ENCODE peak calls at places on chromosomes 1 and 21, in seven cellular contexts. U, I, Y, B, T, Z and M are unnamed samples.

GRCh38 chr1:68919070-68919469 is 422.2 kb upstream of the DEPDC1 start:
- DNase-seq in U (no peak), Z (no peak), I (no peak), Y (no peak), T (no peak), B (no peak), M (no peak)

GRCh38 chr21:37974081-37974480 is 57.8 kb upstream of the KCNJ6 start:
- DNase-seq in I (no peak), U (no peak), B (no peak), Y (no peak), Z (no peak), T (no peak), M (no peak)

GRCh38 chr1:211013346-211014240 is 120.4 kb downstream of the KCNH1 start:
- DNase-seq in T (no peak), B (no peak), U (no peak), Z (no peak), Y (no peak), I (no peak), M (no peak)

GRCh38 chr21:43364851-43365424 is 62.0 kb downstream of the SIK1 start:
- DNase-seq in B (no peak), Z (no peak), I (no peak), Y (no peak), T (no peak), U (no peak), M (no peak)

GRCh38 chr1:46150085-46150484 is 17.7 kb upstream of the PIK3R3 start:
- DNase-seq in U (no peak), Y (no peak), T (no peak), Z (no peak), I (no peak), B (no peak), M (no peak)

GRCh38 chr1:194084755-194085154 is 898.3 kb upstream of the B3GALT2 start:
- DNase-seq in Y (no peak), U (no peak), B (no peak), I (no peak), Z (no peak), T (no peak), M (no peak)

GRCh38 chr1:42340898-42341297 is 5.9 kb upstream of the FOXJ3 start:
- DNase-seq in U (no peak), I (no peak), Y (no peak), T (no peak), Z (no peak), B (no peak), M (no peak)

GRCh38 chr1:20426923-20427322 is 59.1 kb downstream of the CAMK2N1 start:
- DNase-seq in B (no peak), T (peak), I (no peak), Z (no peak), U (peak), Y (peak), M (no peak)

GRCh38 chr21:16280731-16281130 is 550.9 kb downstream of the USP25 start:
- DNase-seq in I (no peak), U (no peak), B (no peak), T (no peak), Y (no peak), Z (no peak), M (no peak)

GRCh38 chr1:50275564-50275963 is 147.7 kb downstream of the DMRTA2 start:
- DNase-seq in Y (no peak), B (no peak), U (no peak), T (no peak), Z (no peak), I (peak), M (no peak)

GRCh38 chr1:47842228-47842627 is 155.0 kb downstream of the TRABD2B start:
- DNase-seq in Z (no peak), B (no peak), Y (peak), U (no peak), T (no peak), I (no peak), M (no peak)

GRCh38 chr21:41364308-41364707 is 2.5 kb downstream of the MX2 start:
- DNase-seq in T (no peak), I (no peak), Y (peak), U (no peak), Z (no peak), B (no peak), M (no peak)

GRCh38 chr1:89630046-89630445 is 2.9 kb upstream of the LRRC8C start:
- DNase-seq in T (peak), B (no peak), U (no peak), I (no peak), Y (no peak), Z (no peak), M (no peak)
- TF ChIP-seq CTCF in T (no peak), B (no peak), U (no peak), I (no peak), Y (no peak), Z (no peak), M (no peak)

DNA sequence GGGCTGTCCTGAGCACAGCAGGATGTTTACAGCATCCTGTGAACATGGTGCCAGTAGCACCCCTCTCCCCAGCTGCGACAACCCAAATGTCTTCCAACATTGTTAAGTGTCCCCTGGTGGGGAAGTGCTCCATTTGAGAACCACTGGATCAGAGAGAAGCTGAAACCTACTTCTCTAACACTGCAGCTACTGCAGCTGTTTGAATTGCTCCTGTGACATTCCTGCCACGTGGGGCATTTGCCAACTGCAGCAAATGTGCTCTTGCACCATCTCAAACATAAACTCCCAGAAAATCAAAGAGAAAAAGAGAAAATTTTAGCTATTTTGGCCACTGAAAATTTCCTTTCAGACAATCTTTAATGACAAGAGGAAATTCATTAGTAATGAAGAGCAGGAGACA is 11.0 kb downstream of the SLC2A5 start:
- DNase-seq in U (no peak), T (no peak), B (no peak), I (no peak), Z (no peak), Y (no peak), M (no peak)
- TF ChIP-seq CTCF in U (no peak), T (no peak), B (no peak), I (no peak), Z (no peak), Y (no peak), M (no peak)

GRCh38 chr1:225809842-225810578 is at the start of gene EPHX1:
- DNase-seq in I (peak), B (peak), Z (peak), Y (peak), T (peak), U (peak), M (peak)
- TF ChIP-seq CTCF in I (no peak), B (peak), Z (peak), Y (no peak), T (peak), U (peak), M (peak)

GRCh38 chr1:155305881-155306391 is 2.7 kb upstream of the FDPS start:
- DNase-seq in Z (no peak), B (no peak), Y (no peak), T (no peak), I (no peak), U (no peak), M (no peak)

GRCh38 chr1:155308493-155309422 is at the start of gene FDPS:
- DNase-seq in B (peak), U (peak), I (peak), T (peak), Y (peak), Z (peak), M (peak)

GRCh38 chr1:155304558-155305063 is 3.4 kb upstream of the PKLR start:
- DNase-seq in Z (no peak), Y (no peak), U (no peak), I (no peak), B (no peak), T (no peak), M (no peak)

GRCh38 chr1:155309423-155310021 is 856 bp downstream of the FDPS start:
- DNase-seq in I (no peak), Y (no peak), T (peak), B (no peak), U (peak), Z (no peak), M (no peak)

DNA sequence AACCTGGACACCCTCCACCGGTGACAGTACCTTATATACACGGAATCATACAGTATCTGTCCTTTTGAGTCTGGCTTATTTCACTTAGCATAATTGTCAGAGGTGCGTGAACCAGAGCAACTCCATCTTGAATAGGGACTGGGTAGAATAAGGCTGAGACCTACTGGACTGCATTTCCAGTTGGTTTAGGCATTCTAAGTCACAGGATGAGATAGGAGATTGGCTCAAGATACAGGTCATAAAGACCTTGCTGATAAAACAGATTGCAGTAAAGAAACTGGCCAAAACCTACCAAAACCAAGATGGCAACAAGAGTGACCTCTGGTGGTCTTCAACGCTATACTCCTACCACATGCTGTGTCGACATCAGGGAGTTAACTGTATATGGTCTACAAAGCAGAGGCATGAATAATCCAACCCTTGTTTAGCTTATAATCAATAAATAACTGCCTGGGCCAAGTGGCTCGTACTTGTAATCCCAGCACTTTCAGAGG is 1.4 kb upstream of the FDPS start:
- DNase-seq in B (no peak), Y (no peak), I (no peak), Z (no peak), T (peak), U (no peak), M (no peak)
- TF ChIP-seq CTCF in B (no peak), Y (no peak), I (peak), Z (peak), T (peak), U (no peak), M (peak)

DNA sequence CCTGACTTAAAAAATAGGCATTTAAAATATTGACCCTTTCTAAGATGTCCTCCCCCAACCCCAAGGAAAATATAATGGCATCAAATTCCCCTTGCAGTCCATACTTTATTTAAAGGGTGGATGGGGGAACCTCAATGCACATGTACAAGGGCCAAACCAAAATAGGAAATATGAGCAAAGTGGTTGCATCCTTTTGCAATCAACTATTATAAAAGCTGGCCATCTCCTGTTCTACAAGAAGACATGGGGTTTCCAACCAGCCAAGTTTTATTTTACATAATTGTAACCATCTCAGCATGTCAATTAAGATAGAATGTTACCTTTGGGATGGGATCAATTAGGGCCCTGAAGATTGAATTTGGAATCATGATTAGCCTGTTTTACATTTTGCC is 146.8 kb upstream of the NFIA start:
- DNase-seq in Y (no peak), Z (no peak), B (no peak), T (no peak), I (no peak), U (no peak), M (no peak)
- TF ChIP-seq CTCF in Y (no peak), Z (no peak), B (no peak), T (no peak), I (no peak), U (no peak), M (no peak)